ENCODE peak calls at places on chromosomes 12 and 14, in ten cellular contexts. N is CD8-positive, alpha-beta T cell; V is osteoblast; G is body of pancreas; D is upper lobe of right lung; I is cardiac muscle cell; X is keratinocyte; Z is psoas muscle; A is IMR-90; H is endodermal cell. L is an unnamed sample.

GRCh38 chr12:119870462-119870861 is 6.7 kb downstream of the CIT start:
- DNase-seq in N (no peak), V (no peak), G (no peak), D (no peak), I (peak), X (no peak), Z (no peak), A (no peak), H (peak), L (no peak)

GRCh38 chr14:31419179-31420012 is 954 bp downstream of the HEATR5A start:
- DNase-seq in N (no peak), V (peak), G (no peak), D (no peak), I (peak), X (no peak), Z (no peak), A (peak), H (no peak), L (no peak)

GRCh38 chr12:14849664-14850063 is 6.3 kb upstream of the ART4 start:
- DNase-seq in N (no peak), V (no peak), G (no peak), D (no peak), I (peak), X (no peak), Z (no peak), A (peak), H (no peak), L (no peak)

GRCh38 chr12:9198012-9198411 is 10.2 kb downstream of the PZP start:
- DNase-seq in N (no peak), V (no peak), G (no peak), D (no peak), I (no peak), X (no peak), Z (no peak), A (no peak), H (no peak), L (no peak)

GRCh38 chr12:18345021-18345735 is 83.9 kb downstream of the PIK3C2G start:
- DNase-seq in N (no peak), V (no peak), G (no peak), D (no peak), I (peak), X (no peak), Z (no peak), A (no peak), H (no peak), L (no peak)

GRCh38 chr14:100865682-100866591 is 37.6 kb downstream of the RTL1 start:
- DNase-seq in N (no peak), V (peak), G (no peak), D (peak), I (no peak), X (no peak), Z (peak), A (no peak), H (no peak), L (peak)

GRCh38 chr12:3236345-3237153 is 159.4 kb downstream of the TSPAN9 start:
- DNase-seq in N (no peak), V (peak), G (no peak), D (no peak), I (peak), X (no peak), Z (peak), A (peak), H (peak), L (no peak)

GRCh38 chr14:101947577-101947903 is 16.8 kb upstream of the DYNC1H1 start:
- DNase-seq in N (peak), V (peak), G (no peak), D (peak), I (no peak), X (no peak), Z (peak), A (no peak), H (no peak), L (no peak)

GRCh38 chr14:94673781-94674231 is 61.6 kb downstream of the SERPINA3 start:
- DNase-seq in N (no peak), V (peak), G (no peak), D (peak), I (peak), X (no peak), Z (no peak), A (peak), H (no peak), L (no peak)

DNA sequence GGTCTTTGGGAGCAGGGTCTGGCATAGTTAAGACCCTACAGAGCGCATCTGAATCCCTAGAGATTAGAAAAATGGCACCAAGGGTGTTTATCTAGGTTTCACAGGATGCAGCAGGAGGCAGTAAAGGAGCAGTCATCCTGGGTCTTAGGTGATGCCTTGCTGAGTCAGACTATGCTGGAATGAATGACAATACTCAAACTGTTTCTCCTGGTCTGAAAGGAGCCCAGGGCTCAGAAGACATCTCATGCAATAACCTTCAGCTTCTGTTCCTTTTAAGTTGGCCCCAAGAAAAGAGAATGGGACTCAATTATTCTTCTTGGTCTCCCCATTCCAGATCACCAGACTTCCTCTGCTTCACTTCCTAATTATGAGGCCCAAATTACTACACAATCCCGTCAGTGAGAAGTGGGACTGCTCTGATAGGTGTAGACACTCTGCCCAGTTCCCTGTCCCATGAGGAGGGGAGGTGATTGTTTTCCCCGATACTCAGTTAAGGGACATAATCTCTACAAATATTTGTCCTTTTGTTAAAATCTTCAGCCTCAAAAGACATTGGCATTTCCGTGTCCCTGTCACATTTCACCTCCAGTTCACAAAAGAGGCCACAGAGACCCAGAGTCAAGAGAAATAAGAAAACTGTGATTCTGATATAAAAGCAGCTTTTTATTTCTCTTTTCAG is 14.8 kb upstream of the APOF start:
- DNase-seq in N (no peak), V (no peak), G (no peak), D (no peak), I (no peak), X (no peak), Z (no peak), A (peak), H (peak), L (no peak)
- TF ChIP-seq CTCF in N (no peak), V (peak), G (no peak), D (no peak), I (no peak), X (peak), Z (no peak), A (peak), H (peak), L (no peak)

DNA sequence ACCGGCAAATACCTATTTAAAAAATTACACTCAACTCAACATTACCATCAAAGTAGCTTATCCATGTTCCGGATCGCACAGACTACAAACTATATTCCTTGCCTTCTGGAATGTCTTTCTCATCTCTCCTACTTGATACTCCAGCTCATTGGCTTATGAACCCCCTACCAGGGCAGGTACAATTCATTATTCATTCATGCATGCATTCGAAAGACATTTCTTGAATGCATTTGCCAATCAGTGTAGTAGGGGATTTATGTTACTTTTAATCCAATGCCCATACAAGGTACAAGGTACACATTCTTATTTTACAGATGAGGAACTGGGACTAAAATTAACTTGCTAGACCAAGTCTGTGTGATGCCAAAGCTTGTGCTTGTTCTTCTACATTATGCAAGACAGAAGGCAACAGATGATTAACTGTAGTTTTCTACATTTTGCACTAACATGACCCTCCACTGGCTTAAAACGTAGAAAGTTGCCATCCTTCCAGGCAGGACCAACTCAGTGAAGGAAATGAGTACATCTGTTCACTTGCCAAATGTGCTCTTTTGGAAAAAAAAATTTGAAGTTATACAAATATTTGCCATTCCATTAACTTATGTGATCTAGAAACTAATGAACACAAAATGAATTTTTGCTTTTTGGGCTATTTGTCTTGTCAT is 53.7 kb upstream of the KCNJ8 start:
- DNase-seq in N (no peak), V (no peak), G (no peak), D (no peak), I (no peak), X (no peak), Z (no peak), A (peak), H (no peak), L (no peak)
- H3K4me3 ChIP-seq in N (no peak), V (peak), G (no peak), D (no peak), I (no peak), X (no peak), Z (no peak), A (no peak), H (no peak), L (no peak)

DNA sequence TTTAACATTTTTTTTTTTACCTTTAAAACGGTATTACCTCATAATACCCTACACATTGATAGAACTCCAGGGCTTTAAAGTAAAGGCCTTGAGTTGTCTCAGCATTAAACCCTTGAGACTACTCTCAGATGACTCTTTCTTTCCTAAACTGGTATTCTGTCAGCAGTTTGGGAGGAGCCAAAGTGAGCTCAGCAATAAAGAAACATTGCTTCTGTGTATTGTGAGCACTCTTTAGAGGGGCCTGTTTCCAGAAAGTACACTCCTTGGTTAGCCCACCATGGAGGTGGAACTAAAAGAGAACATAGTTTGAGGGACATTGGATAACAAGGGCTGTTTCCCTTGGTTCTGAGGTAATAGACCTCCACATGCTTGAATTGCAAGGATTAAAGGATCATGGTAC is 20.4 kb downstream of the MAP3K12 start:
- DNase-seq in N (no peak), V (peak), G (no peak), D (no peak), I (no peak), X (no peak), Z (no peak), A (no peak), H (no peak), L (no peak)
- H3K27ac ChIP-seq in N (no peak), V (peak), G (no peak), D (no peak), I (peak), X (no peak), Z (peak), A (no peak), H (no peak), L (peak)

GRCh38 chr12:11954181-11954580 is 116.6 kb upstream of the BCL2L14 start:
- DNase-seq in N (no peak), V (no peak), G (no peak), D (no peak), I (no peak), X (no peak), Z (no peak), A (no peak), H (no peak), L (no peak)
- TF ChIP-seq CTCF in N (no peak), V (no peak), G (no peak), D (no peak), I (no peak), X (no peak), Z (no peak), A (no peak), H (no peak), L (no peak)

GRCh38 chr12:114683709-114684097 is 272 bp downstream of the TBX3 start:
- DNase-seq in N (no peak), V (peak), G (no peak), D (no peak), I (no peak), X (no peak), Z (no peak), A (no peak), H (no peak), L (no peak)

GRCh38 chr12:114682101-114682919 is 1.7 kb downstream of the TBX3 start:
- DNase-seq in N (no peak), V (peak), G (no peak), D (no peak), I (no peak), X (no peak), Z (no peak), A (no peak), H (peak), L (no peak)

GRCh38 chr12:114684870-114685273 is 897 bp upstream of the TBX3 start:
- DNase-seq in N (no peak), V (peak), G (no peak), D (no peak), I (no peak), X (no peak), Z (no peak), A (no peak), H (no peak), L (no peak)

GRCh38 chr12:114684098-114684869 is at the start of gene TBX3:
- DNase-seq in N (peak), V (peak), G (peak), D (peak), I (peak), X (peak), Z (peak), A (peak), H (peak), L (peak)

DNA sequence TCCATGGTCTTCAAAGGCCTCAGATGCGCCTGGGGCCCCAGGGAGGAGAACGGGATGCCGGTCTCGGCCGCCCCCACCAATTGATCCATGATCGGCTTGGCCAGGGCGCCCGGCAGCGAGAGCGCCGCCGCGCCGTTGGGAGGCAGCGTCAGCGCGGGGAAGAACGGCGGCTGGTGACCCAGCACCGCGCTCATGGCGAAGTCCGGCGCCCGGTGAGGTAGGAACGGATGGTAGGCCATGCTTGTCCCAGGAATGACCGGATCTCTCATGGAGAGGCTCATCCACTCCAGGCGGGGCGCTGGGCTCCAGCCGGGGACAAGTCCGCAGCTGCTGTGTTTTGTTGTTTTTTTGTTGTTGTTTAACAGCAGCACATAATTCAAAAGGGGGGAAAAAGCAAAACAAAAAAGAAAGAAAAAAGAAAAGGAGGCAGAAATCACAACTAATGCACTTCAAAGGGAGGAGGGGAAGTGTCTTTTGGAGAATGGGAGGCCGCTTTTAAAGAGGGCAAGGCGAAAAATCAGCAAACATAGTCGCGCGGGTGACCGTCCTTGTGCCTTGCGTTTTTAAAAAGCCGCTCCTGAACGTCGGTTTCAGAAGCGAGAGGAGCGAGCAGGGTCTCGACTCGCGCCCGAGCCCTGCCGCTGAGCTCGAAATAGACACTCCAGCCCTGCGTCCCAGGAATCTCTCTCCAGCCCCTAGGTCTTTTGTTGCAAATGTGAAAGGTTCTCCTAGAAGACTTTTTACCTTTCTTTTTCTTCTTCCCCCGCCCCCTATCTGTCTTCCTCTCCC is 861 bp downstream of the TBX3 start:
- DNase-seq in N (no peak), V (peak), G (no peak), D (no peak), I (no peak), X (no peak), Z (no peak), A (no peak), H (peak), L (no peak)
- H3K4me3 ChIP-seq in N (peak), V (peak), G (no peak), D (peak), I (peak), X (peak), Z (peak), A (peak), H (peak), L (peak)

L was measured in dorsolateral prefrontal cortex.